ENCODE peak calls at places on chromosomes 16 and 17, in nine cellular contexts. Z is NCI-H774; P is activated gamma-delta T cell; M is activated T-helper 9 cell treated with anti-CD3 and anti-CD28 coated beads, Interleukin-2, amount 50 U/mL, for 16 hours; T is tibial artery; G is NCI-H524; O is stimulated activated CD8-positive, alpha-beta memory T cell treated with anti-CD3 and anti-CD28 coated beads, Interleukin-2, amount 100 ng/mL, for 1 hour; W is GM12865; E is AML-193. Q is an unnamed sample.

GRCh38 chr17:38980455-38981217 is 13.4 kb upstream of the FBXO47 start:
- DNase-seq in Z (no peak), M (no peak), E (no peak), P (no peak), T (no peak), G (peak), W (no peak), O (no peak), Q (no peak)

GRCh38 chr16:21713549-21714368 is 50.0 kb downstream of the OTOA start:
- DNase-seq in T (no peak), G (no peak), Z (no peak), O (no peak), E (no peak), W (no peak), P (no peak), M (no peak), Q (no peak)

GRCh38 chr17:41593306-41594095 is 6.8 kb upstream of the KRT14 start:
- DNase-seq in M (no peak), Z (no peak), G (no peak), P (no peak), T (no peak), E (no peak), W (peak), O (no peak), Q (no peak)

GRCh38 chr17:18950944-18951905 is 740 bp upstream of the SLC5A10 start:
- DNase-seq in P (no peak), O (no peak), T (no peak), E (no peak), M (no peak), G (no peak), Z (no peak), W (no peak), Q (no peak)

GRCh38 chr16:49463529-49463928 is 89.9 kb downstream of the C16orf78 start:
- DNase-seq in O (peak), E (no peak), M (peak), P (no peak), T (no peak), W (peak), G (no peak), Z (peak), Q (no peak)

GRCh38 chr16:23254338-23254737 is 47.8 kb upstream of the SCNN1B start:
- DNase-seq in M (no peak), W (no peak), O (no peak), T (no peak), Z (no peak), G (no peak), P (no peak), E (no peak), Q (no peak)

GRCh38 chr17:73595068-73595865 is 49.0 kb downstream of the SDK2 start:
- DNase-seq in O (no peak), Z (no peak), E (no peak), W (peak), G (peak), M (no peak), T (no peak), P (no peak), Q (no peak)

GRCh38 chr17:41377546-41377945 is 4.6 kb downstream of the KRT34 start:
- DNase-seq in M (no peak), T (no peak), Z (no peak), P (no peak), E (no peak), O (no peak), G (no peak), W (no peak), Q (no peak)

GRCh38 chr17:81241648-81242420 is 2.7 kb downstream of the NDUFAF8 start:
- DNase-seq in M (peak), G (peak), Z (peak), O (peak), P (peak), T (peak), W (peak), E (peak), Q (no peak)

GRCh38 chr16:2912330-2913199 is 834 bp downstream of the FLYWCH1 start:
- DNase-seq in M (peak), E (no peak), O (no peak), W (peak), G (peak), T (no peak), Z (no peak), P (no peak), Q (no peak)

GRCh38 chr16:48385272-48385953 is at the start of gene SIAH1:
- DNase-seq in G (peak), M (peak), W (peak), E (peak), O (peak), P (peak), Z (peak), T (peak), Q (no peak)